ENCODE peak calls at places on chromosomes 2 and 18, in five cellular contexts. B, M, L, E and H are unnamed samples.

GRCh38 chr2:239319261-239319661 is 81.6 kb downstream of the HDAC4 start:
- DNase-seq in B (no peak), M (peak), L (no peak), E (peak), H (peak)

GRCh38 chr18:8807502-8807833 is 102.1 kb downstream of the MTCL1 start:
- DNase-seq in B (no peak), M (no peak), L (no peak), E (no peak), H (no peak)

GRCh38 chr18:9683418-9684396 is 24.4 kb upstream of the RAB31 start:
- DNase-seq in B (no peak), M (peak), L (no peak), E (peak), H (no peak)

GRCh38 chr2:203849010-203849409 is 18.6 kb upstream of the CTLA4 start:
- DNase-seq in B (no peak), M (no peak), L (no peak), E (no peak), H (no peak)

GRCh38 chr18:13099113-13099512 is 108.0 kb downstream of the CEP192 start:
- DNase-seq in B (no peak), M (no peak), L (no peak), E (no peak), H (no peak)

GRCh38 chr2:83531211-83531610 is 927.9 kb downstream of the SUCLG1 start:
- DNase-seq in B (no peak), M (no peak), L (peak), E (no peak), H (no peak)

GRCh38 chr18:36843784-36844183 is 14.9 kb downstream of the KIAA1328 start:
- DNase-seq in B (no peak), M (no peak), L (no peak), E (no peak), H (no peak)

GRCh38 chr2:19214682-19215391 is 143.6 kb downstream of the OSR1 start:
- DNase-seq in B (no peak), M (no peak), L (no peak), E (no peak), H (no peak)